ENCODE peak calls at places on chromosomes 2 and 18, in nine cellular contexts. P is stimulated activated CD8-positive, alpha-beta memory T cell treated with anti-CD3 and anti-CD28 coated beads, Interleukin-15, amount 100 ng/mL, for 48 hours; Y is fibroblast of the conjunctiva; U is tibial artery; B is cerebellar nuclear complex; K is adrenal gland; Z is NCI-H69; I is nucleus accumbens; W is skeletal muscle cell. D is an unnamed sample.

GRCh38 chr2:39068757-39069515 is 51.9 kb downstream of the SOS1 start:
- DNase-seq in P (no peak), Y (no peak), U (no peak), B (no peak), K (no peak), Z (no peak), I (no peak), W (no peak), D (no peak)

GRCh38 chr18:54149078-54149697 is 75.3 kb downstream of the MBD2 start:
- DNase-seq in P (peak; percentile 48), Y (peak; percentile 78), U (no peak), B (no peak), K (peak; percentile 67), Z (no peak), I (no peak), W (peak; percentile 75), D (peak; percentile 87)

GRCh38 chr2:144320491-144320890 is 199.4 kb downstream of the ZEB2 start:
- DNase-seq in P (peak; percentile 24), Y (peak; percentile 4), U (no peak), B (no peak), K (peak; percentile 66), Z (no peak), I (no peak), W (peak; percentile 7), D (no peak)

GRCh38 chr2:200509227-200509607 is 651 bp downstream of the KCTD18 start:
- DNase-seq in P (no peak), Y (no peak), U (no peak), B (no peak), K (no peak), Z (peak; percentile 14), I (no peak), W (no peak), D (no peak)

GRCh38 chr18:59659486-59660187 is 37.6 kb downstream of the CCBE1 start:
- DNase-seq in P (no peak), Y (no peak), U (no peak), B (no peak), K (no peak), Z (no peak), I (no peak), W (no peak), D (no peak)

GRCh38 chr2:28684142-28684858 is 67.3 kb upstream of the PPP1CB start:
- DNase-seq in P (no peak), Y (no peak), U (no peak), B (no peak), K (no peak), Z (peak; percentile 3), I (no peak), W (no peak), D (no peak)

GRCh38 chr2:43039376-43040080 is 186.9 kb downstream of the ZFP36L2 start:
- DNase-seq in P (no peak), Y (no peak), U (peak; percentile 41), B (no peak), K (no peak), Z (no peak), I (peak; percentile 62), W (no peak), D (no peak)

GRCh38 chr2:98702127-98702802 is 28.7 kb downstream of the MGAT4A start:
- DNase-seq in P (no peak), Y (no peak), U (peak; percentile 69), B (no peak), K (peak; percentile 67), Z (peak; percentile 55), I (no peak), W (no peak), D (no peak)

GRCh38 chr2:218291318-218291933 is 877 bp downstream of the TMBIM1 start:
- DNase-seq in P (no peak), Y (no peak), U (no peak), B (no peak), K (no peak), Z (no peak), I (no peak), W (no peak), D (no peak)

GRCh38 chr18:34723143-34723542 is 13.0 kb downstream of the DTNA start:
- DNase-seq in P (no peak), Y (no peak), U (no peak), B (no peak), K (no peak), Z (peak; percentile 49), I (no peak), W (no peak), D (no peak)

GRCh38 chr2:233426619-233427342 is 72.5 kb downstream of the DGKD start:
- DNase-seq in P (peak; percentile 33), Y (peak; percentile 50), U (peak; percentile 24), B (no peak), K (no peak), Z (no peak), I (no peak), W (peak; percentile 93), D (no peak)

GRCh38 chr2:201188449-201188848 is 5.5 kb downstream of the CASP10 start:
- DNase-seq in P (no peak), Y (no peak), U (no peak), B (no peak), K (no peak), Z (no peak), I (no peak), W (no peak), D (no peak)

GRCh38 chr2:67797801-67798535 is 264.8 kb downstream of the C1D start:
- DNase-seq in P (no peak), Y (peak; percentile 23), U (no peak), B (no peak), K (no peak), Z (peak; percentile 32), I (no peak), W (no peak), D (peak; percentile 36)

GRCh38 chr2:99989905-99990304 is 152.5 kb downstream of the AFF3 start:
- DNase-seq in P (no peak), Y (no peak), U (no peak), B (no peak), K (no peak), Z (no peak), I (no peak), W (no peak), D (no peak)

GRCh38 chr2:65794994-65795393 is 362.6 kb upstream of the SPRED2 start:
- DNase-seq in P (no peak), Y (no peak), U (no peak), B (no peak), K (no peak), Z (no peak), I (no peak), W (no peak), D (no peak)

GRCh38 chr2:113080134-113080533 is 12.4 kb downstream of the IL1F10 start:
- DNase-seq in P (no peak), Y (no peak), U (no peak), B (no peak), K (peak; percentile 65), Z (peak; percentile 0), I (no peak), W (no peak), D (no peak)

GRCh38 chr2:68046642-68047240 is 16.1 kb downstream of the C1D start:
- DNase-seq in P (no peak), Y (no peak), U (no peak), B (no peak), K (no peak), Z (no peak), I (no peak), W (no peak), D (no peak)

GRCh38 chr18:62963522-62963921 is 248.2 kb downstream of the PHLPP1 start:
- DNase-seq in P (no peak), Y (no peak), U (no peak), B (no peak), K (no peak), Z (no peak), I (no peak), W (no peak), D (no peak)

GRCh38 chr18:34023471-34023870 is 201.2 kb downstream of the NOL4 start:
- DNase-seq in P (no peak), Y (no peak), U (no peak), B (no peak), K (no peak), Z (peak; percentile 48), I (no peak), W (no peak), D (peak; percentile 49)

GRCh38 chr2:80304522-80304878 is at the start of gene LRRTM1:
- DNase-seq in P (no peak), Y (no peak), U (no peak), B (no peak), K (no peak), Z (peak; percentile 66), I (no peak), W (no peak), D (no peak)

GRCh38 chr2:57490746-57491145 is 555.9 kb upstream of the VRK2 start:
- DNase-seq in P (no peak), Y (no peak), U (no peak), B (no peak), K (no peak), Z (no peak), I (no peak), W (no peak), D (no peak)

D was measured in astrocyte of the cerebellum.